ENCODE peak calls at places on chromosome 16, in nine cellular contexts. G is GM23248, P is esophagus squamous epithelium, N is prostate gland, D is gastrocnemius medialis, X is pancreas, V is tibial artery, A is stomach, L is ascending aorta. I is an unnamed sample. For H3K36me3, H3K27me3 and H3K9me3, the result is how much of the 10 kb centered on the place peaks cover.

GRCh38 chr16:89344846-89345577 is 127.5 kb downstream of the ZNF778 start:
- DNase-seq in P (no peak), V (no peak), L (no peak), X (no peak), N (no peak), G (no peak), A (no peak), D (no peak), I (no peak)

GRCh38 chr16:59470556-59470955 is 736.4 kb upstream of the GOT2 start:
- DNase-seq in A (no peak), D (no peak), P (no peak), N (no peak), L (no peak), V (no peak), X (no peak), G (no peak), I (no peak)

GRCh38 chr16:52068447-52069074 is 478.4 kb downstream of the TOX3 start:
- DNase-seq in A (peak), G (peak), X (peak), P (no peak), V (no peak), D (no peak), L (no peak), N (peak), I (peak)

GRCh38 chr16:70331588-70332358 is 14.9 kb upstream of the DDX19A start:
- DNase-seq in V (no peak), N (no peak), G (peak), P (no peak), X (no peak), A (no peak), L (no peak), D (peak), I (peak)

GRCh38 chr16:85419503-85420408 is 193.4 kb upstream of the GSE1 start:
- DNase-seq in N (no peak), L (no peak), A (no peak), P (no peak), V (no peak), X (peak), G (no peak), D (no peak), I (no peak)

GRCh38 chr16:1807626-1808025 is 14.1 kb upstream of the IGFALS start:
- DNase-seq in G (no peak), L (no peak), N (no peak), X (no peak), V (no peak), A (no peak), P (no peak), D (no peak), I (no peak)

GRCh38 chr16:72302352-72302751 is 130.4 kb upstream of the PMFBP1 start:
- DNase-seq in X (no peak), P (no peak), G (no peak), D (no peak), V (no peak), A (no peak), L (no peak), N (no peak), I (no peak)

GRCh38 chr16:50736448-50736847 is 5.4 kb upstream of the CYLD start:
- DNase-seq in V (no peak), X (no peak), D (no peak), A (no peak), N (no peak), L (no peak), P (no peak), G (no peak), I (no peak)

GRCh38 chr16:55001931-55002330 is 71.3 kb downstream of the IRX5 start:
- DNase-seq in P (no peak), A (no peak), N (no peak), G (peak), L (no peak), V (no peak), D (no peak), X (no peak), I (no peak)

GRCh38 chr16:24499193-24499814 is 40.1 kb upstream of the RBBP6 start:
- DNase-seq in P (no peak), N (no peak), V (no peak), G (peak), X (no peak), L (no peak), D (no peak), A (no peak), I (peak)

GRCh38 chr16:75002474-75002873 is 3.6 kb downstream of the ZNRF1 start:
- DNase-seq in N (no peak), G (no peak), P (no peak), A (no peak), V (no peak), D (no peak), X (no peak), L (no peak), I (no peak)

GRCh38 chr16:70162041-70162451 is 11.5 kb upstream of the CLEC18C start:
- DNase-seq in A (no peak), D (no peak), L (no peak), X (no peak), N (no peak), G (peak), V (no peak), P (no peak), I (peak)

GRCh38 chr16:1638757-1639156 is 26.6 kb downstream of the CRAMP1 start:
- DNase-seq in V (no peak), D (no peak), X (no peak), A (no peak), L (no peak), P (no peak), N (no peak), G (no peak), I (no peak)

DNA sequence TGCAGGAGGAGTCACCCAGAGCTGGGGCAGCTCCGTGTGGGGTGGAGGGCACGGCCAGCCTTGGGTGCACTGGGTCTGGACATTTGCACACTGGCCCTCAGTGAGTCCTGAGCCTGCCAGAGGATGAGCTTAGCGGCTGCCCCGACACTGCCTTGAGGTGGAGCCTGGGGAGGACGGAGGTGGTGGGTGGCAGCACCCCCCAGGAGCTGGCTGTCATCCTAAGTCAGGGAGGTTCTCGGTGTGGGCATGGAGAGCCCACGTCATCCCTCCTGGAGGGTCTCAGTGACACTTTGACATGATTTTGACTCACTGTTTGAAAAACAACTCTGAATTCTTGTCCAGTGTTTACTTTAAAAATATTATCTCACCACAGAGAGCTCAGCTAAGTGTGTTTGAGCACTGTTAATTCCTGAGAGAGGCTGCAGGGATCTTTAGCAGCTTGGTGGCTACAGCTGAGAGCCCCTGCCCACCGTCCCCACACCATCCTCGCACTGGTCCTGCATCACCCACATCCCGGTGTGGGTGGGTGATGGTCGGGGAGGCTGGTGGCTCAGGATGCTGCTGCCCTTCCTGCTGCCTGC is 63.1 kb downstream of the BANP start:
- DNase-seq in D (no peak), G (peak), N (no peak), X (no peak), P (no peak), L (no peak), A (peak), V (no peak), I (no peak)
- H3K36me3 ChIP-seq in D (under half), G (under half), N (under half), X (under half), P (half or more), L (under half), A (under half), V (half or more), I (under half)

DNA sequence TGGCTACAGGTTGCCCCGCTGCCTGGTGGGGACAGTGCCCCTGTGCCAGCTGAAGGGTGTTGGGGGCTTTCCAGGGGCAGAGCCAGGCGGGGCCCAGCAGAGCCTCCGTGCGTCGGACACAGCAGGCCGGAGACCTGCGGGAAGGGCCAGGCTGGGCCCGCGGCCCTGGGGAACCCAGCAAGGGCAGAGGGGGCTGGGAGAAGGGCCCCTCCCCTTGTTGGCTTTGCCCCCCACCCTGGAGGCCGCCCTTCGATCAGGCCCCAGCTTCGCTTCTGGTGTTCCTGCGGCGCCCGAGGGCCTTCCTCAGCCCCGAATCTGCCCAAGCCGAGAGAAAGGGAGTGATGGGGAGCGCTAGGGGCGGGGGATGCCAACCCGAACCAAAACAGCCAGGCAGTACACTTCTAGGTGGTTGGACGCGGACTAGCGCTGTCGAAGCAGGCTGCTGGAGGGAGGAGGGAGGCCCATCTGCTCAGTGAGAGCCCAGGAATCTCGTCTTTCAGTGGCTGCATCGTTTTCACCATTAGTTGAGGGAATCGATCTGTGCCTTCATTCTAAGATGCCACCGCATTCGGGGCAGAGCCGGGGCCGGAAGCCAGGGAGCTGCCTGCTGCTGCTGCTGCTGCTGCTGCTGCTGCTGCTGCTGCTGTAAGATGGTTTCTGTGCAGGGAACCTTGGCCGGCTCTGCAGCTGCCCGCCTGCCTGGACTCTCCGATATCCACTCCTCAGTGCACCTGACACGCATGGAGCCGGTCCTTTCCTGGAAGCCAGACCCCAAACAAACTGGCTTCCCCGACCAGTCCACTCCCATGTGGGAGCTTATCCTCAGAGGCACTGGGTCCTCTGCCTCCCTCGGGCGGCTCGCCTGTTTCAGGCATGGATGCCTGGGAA is 1.6 kb downstream of the JPH3 start:
- DNase-seq in V (no peak), D (no peak), L (no peak), X (no peak), N (no peak), A (no peak), P (no peak), G (no peak), I (no peak)
- H3K27me3 ChIP-seq in V (under half), D (half or more), L (under half), X (under half), N (under half), A (half or more), P (under half), G (half or more), I (under half)

DNA sequence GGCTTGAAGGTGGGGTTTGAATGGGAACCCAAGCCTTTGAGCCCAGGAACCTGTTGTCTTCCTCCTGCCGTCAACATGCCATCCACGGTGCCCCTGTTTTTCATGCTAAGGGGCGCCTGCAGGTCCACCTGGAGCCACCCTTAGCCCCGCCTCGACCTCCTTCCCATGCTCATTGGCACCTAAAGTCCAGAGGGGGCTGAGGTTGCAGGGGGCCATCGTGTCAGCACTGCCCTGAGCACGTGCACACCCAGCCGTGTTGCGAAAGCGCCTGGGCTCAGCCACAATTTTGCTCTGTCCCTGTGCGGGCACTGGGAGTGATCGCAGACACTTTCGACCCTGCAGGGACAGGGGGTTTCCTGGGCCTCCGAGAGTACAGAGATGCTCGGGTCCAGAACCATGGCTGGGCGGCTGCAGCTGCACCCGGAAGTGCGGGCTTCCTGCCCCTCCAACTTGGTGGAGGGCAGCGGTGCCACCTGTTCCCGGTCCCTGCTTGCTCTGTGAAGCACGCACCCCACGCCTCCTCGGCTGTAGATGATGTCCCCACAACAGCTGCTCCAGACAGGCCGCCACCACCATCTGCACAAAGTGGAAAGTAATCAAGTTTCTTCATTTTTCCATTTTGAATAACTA is 454.7 kb downstream of the CDH8 start:
- DNase-seq in G (no peak), V (no peak), X (no peak), A (no peak), N (no peak), P (no peak), L (no peak), D (no peak), I (no peak)
- H3K9me3 ChIP-seq in G (under half), V (under half), X (under half), A (under half), N (under half), P (under half), L (under half), D (under half), I (under half)

DNA sequence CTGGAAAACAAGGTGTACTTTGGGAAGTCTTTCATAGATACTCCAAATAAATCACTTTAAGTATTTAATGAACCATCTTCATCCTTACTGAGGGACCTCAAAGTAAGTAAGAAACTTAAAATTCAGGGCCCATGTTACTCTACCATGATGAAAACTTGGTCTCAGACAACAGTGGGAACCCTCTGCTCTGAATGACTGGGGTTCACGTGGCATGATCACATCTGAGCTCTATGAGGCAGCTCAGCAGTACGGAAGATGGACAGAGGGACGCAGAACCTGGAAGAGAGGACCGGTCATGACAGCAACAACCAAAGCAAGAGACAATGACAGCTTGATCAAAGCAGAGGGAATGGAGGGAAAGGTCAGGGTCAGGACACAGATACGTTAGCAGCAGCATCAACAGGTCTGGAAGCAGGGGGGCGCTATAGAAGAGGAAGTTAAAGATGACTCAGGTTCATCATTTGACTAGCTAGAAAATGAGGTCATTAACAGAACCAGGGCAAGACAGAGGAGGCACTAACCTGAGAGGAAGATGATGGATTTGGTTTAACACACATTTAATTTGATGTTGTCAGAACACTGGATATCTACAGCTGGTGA is 9.5 kb downstream of the XPO6 start:
- DNase-seq in G (no peak), V (no peak), P (no peak), A (no peak), L (no peak), N (no peak), X (no peak), D (no peak), I (no peak)
- H3K36me3 ChIP-seq in G (under half), V (half or more), P (half or more), A (under half), L (under half), N (under half), X (under half), D (half or more), I (under half)

GRCh38 chr16:80034469-80034826 is 433.9 kb upstream of the MAF start:
- DNase-seq in N (no peak), G (no peak), L (no peak), V (no peak), A (no peak), X (no peak), P (no peak), D (no peak), I (peak)

GRCh38 chr16:80029706-80030481 is 429.4 kb upstream of the MAF start:
- DNase-seq in X (no peak), A (no peak), N (no peak), P (no peak), D (no peak), V (no peak), L (no peak), G (no peak), I (peak)

GRCh38 chr16:80034948-80035700 is 434.6 kb upstream of the MAF start:
- DNase-seq in G (no peak), N (no peak), L (no peak), D (no peak), X (no peak), P (no peak), V (no peak), A (no peak), I (no peak)

GRCh38 chr16:80029381-80029630 is 428.8 kb upstream of the MAF start:
- DNase-seq in N (no peak), L (no peak), G (no peak), D (no peak), V (no peak), X (no peak), P (no peak), A (no peak), I (no peak)

GRCh38 chr16:80033783-80034468 is 433.4 kb upstream of the MAF start:
- DNase-seq in A (no peak), X (no peak), D (no peak), N (no peak), L (no peak), V (no peak), P (no peak), G (no peak), I (no peak)
- H3K27me3 ChIP-seq in A (under half), X (under half), D (under half), N (under half), L (under half), V (under half), P (under half), G (under half), I (under half)

GRCh38 chr16:78566397-78567073 is 467.1 kb downstream of the WWOX start:
- DNase-seq in D (no peak), L (no peak), P (no peak), N (no peak), A (no peak), X (no peak), G (no peak), V (no peak), I (no peak)
- H3K9me3 ChIP-seq in D (under half), L (under half), P (under half), N (under half), A (under half), X (under half), G (under half), V (under half), I (under half)

GRCh38 chr16:23071202-23072083 is 77.8 kb downstream of the USP31 start:
- DNase-seq in L (no peak), G (peak), A (no peak), X (no peak), P (no peak), N (no peak), V (no peak), D (peak), I (no peak)
- H3K36me3 ChIP-seq in L (under half), G (under half), A (under half), X (under half), P (half or more), N (under half), V (under half), D (under half), I (under half)

I was measured in small intestine.